ENCODE peak calls at places on chromosomes 6 and 20, in six cellular contexts. Y is G401; T is LoVo; F is NCI-H1092 treated with DMSO at 0.1 percent for 48 hours; G is stimulated activated CD4-positive, alpha-beta T cell treated with anti-CD3 and anti-CD28 coated beads, Interleukin-1b, Interleukin-23, amount 100 ng/mL, for 24 hours; Q is hypothalamus. W is an unnamed sample.

GRCh38 chr20:45355209-45355608 is 7.0 kb upstream of the SDC4 start:
- DNase-seq in Q (no peak), F (no peak), G (no peak), Y (no peak), T (no peak), W (no peak)

GRCh38 chr20:23132930-23133559 is 46.9 kb upstream of the CD93 start:
- DNase-seq in Q (no peak), F (no peak), T (no peak), Y (no peak), G (no peak), W (no peak)

GRCh38 chr6:29847871-29848630 is 20.4 kb downstream of the HLA-G start:
- DNase-seq in G (peak; percentile 70), Y (peak; percentile 84), F (peak; percentile 48), Q (peak; percentile 63), T (peak; percentile 69), W (peak; percentile 68)

GRCh38 chr6:135796884-135797283 is 54.6 kb upstream of the PDE7B start:
- DNase-seq in Q (no peak), F (peak; percentile 9), G (no peak), T (no peak), Y (no peak), W (no peak)

GRCh38 chr6:158835616-158836221 is 16.6 kb upstream of the EZR start:
- DNase-seq in T (no peak), Y (no peak), F (no peak), Q (no peak), G (no peak), W (no peak)

GRCh38 chr6:129359811-129360787 is 349.9 kb downstream of the ARHGAP18 start:
- DNase-seq in T (no peak), F (no peak), G (no peak), Q (no peak), Y (no peak), W (no peak)

GRCh38 chr6:42173101-42173500 is at the start of gene GUCA1A:
- DNase-seq in Y (no peak), T (no peak), Q (no peak), G (no peak), F (no peak), W (no peak)

GRCh38 chr6:141561154-141561553 is 571.6 kb upstream of the GJE1 start:
- DNase-seq in Q (no peak), T (no peak), G (no peak), F (peak; percentile 86), Y (no peak), W (no peak)

GRCh38 chr6:12602951-12603710 is 113.4 kb upstream of the PHACTR1 start:
- DNase-seq in T (peak; percentile 52), G (no peak), Q (no peak), Y (peak; percentile 30), F (peak; percentile 0), W (no peak)

GRCh38 chr6:148711833-148712653 is 34.8 kb upstream of the UST start:
- DNase-seq in G (no peak), Q (no peak), F (no peak), Y (no peak), T (no peak), W (no peak)

GRCh38 chr20:20820104-20820503 is 107.7 kb upstream of the RALGAPA2 start:
- DNase-seq in F (no peak), Y (no peak), T (no peak), Q (no peak), G (no peak), W (no peak)

GRCh38 chr6:138546733-138547185 is 47.5 kb upstream of the NHSL1 start:
- DNase-seq in F (no peak), T (no peak), G (no peak), Q (no peak), Y (no peak), W (no peak)

GRCh38 chr6:108746411-108746810 is 101.8 kb upstream of the ARMC2 start:
- DNase-seq in Q (no peak), F (no peak), Y (no peak), G (no peak), T (peak; percentile 38), W (no peak)

GRCh38 chr20:42111349-42111748 is 493.2 kb upstream of the CHD6 start:
- DNase-seq in Q (no peak), T (no peak), Y (no peak), G (no peak), F (no peak), W (no peak)

GRCh38 chr6:43263314-43264178 is 20.3 kb downstream of the TTBK1 start:
- DNase-seq in Q (peak; percentile 55), Y (peak; percentile 46), F (peak; percentile 77), G (peak; percentile 64), T (peak; percentile 55), W (no peak)

GRCh38 chr6:12958052-12958706 is 241.6 kb downstream of the PHACTR1 start:
- DNase-seq in G (no peak), Q (no peak), F (no peak), T (no peak), Y (peak; percentile 24), W (no peak)

GRCh38 chr6:32785781-32786533 is 22.6 kb upstream of the HLA-DQB2 start:
- DNase-seq in Y (peak; percentile 36), T (peak; percentile 51), G (no peak), F (peak; percentile 25), Q (no peak), W (no peak)

GRCh38 chr6:145600299-145600698 is 135.0 kb downstream of the EPM2A start:
- DNase-seq in G (no peak), Y (no peak), F (no peak), T (no peak), Q (no peak), W (no peak)

GRCh38 chr20:22341508-22341907 is 242.9 kb downstream of the FOXA2 start:
- DNase-seq in F (no peak), G (no peak), Y (no peak), Q (no peak), T (no peak), W (no peak)

GRCh38 chr6:27428966-27429365 is 40.4 kb downstream of the ZNF391 start:
- DNase-seq in Y (no peak), G (no peak), T (no peak), Q (no peak), F (no peak), W (no peak)

GRCh38 chr20:33790571-33790970 is 20.6 kb upstream of the CHMP4B start:
- DNase-seq in T (no peak), Y (no peak), Q (no peak), G (no peak), F (no peak), W (no peak)

W was measured in anterior cingulate cortex.